ENCODE peak calls at places on chromosomes 1 and 21, in seven cellular contexts. U is CD4-positive, alpha-beta memory T cell; Q is AG09309; X is Ammon's horn; S is RPMI8226; R is CD8-positive, alpha-beta T cell; D is GM04504. E is an unnamed sample.

GRCh38 chr1:29368936-29369932 is 132.9 kb downstream of the PTPRU start:
- DNase-seq in X (no peak), Q (no peak), S (no peak), R (no peak), D (no peak), U (no peak), E (no peak)

GRCh38 chr1:209862598-209863498 is 35.1 kb downstream of the UTP25 start:
- DNase-seq in D (no peak), X (no peak), S (no peak), U (no peak), Q (no peak), R (no peak), E (no peak)

GRCh38 chr1:22428672-22429071 is 23.0 kb upstream of the ZBTB40 start:
- DNase-seq in D (peak; percentile 27), S (peak; percentile 82), Q (no peak), R (no peak), X (no peak), U (peak; percentile 58), E (no peak)

GRCh38 chr1:1597275-1597930 is 2.5 kb downstream of the FNDC10 start:
- DNase-seq in U (no peak), S (peak; percentile 87), D (no peak), R (no peak), X (no peak), Q (no peak), E (no peak)

GRCh38 chr1:206803221-206803730 is 31.0 kb upstream of the IL10 start:
- DNase-seq in Q (no peak), U (peak; percentile 96), R (peak; percentile 62), S (peak; percentile 26), X (no peak), D (no peak), E (peak; percentile 28)

GRCh38 chr21:33278736-33279135 is 12.6 kb downstream of the IL10RB start:
- DNase-seq in S (no peak), U (no peak), X (no peak), R (no peak), Q (no peak), D (no peak), E (no peak)

GRCh38 chr21:24217141-24217540 is 1390.1 kb downstream of the MRPL39 start:
- DNase-seq in D (no peak), Q (no peak), X (no peak), S (no peak), R (no peak), U (no peak), E (no peak)

GRCh38 chr21:45954271-45954670 is 27.3 kb upstream of the COL6A1 start:
- DNase-seq in X (no peak), R (no peak), D (peak; percentile 53), U (no peak), Q (peak; percentile 42), S (no peak), E (no peak)

GRCh38 chr1:224333309-224333926 is 3.4 kb upstream of the NVL start:
- DNase-seq in R (peak; percentile 9), X (peak; percentile 73), D (no peak), U (no peak), S (peak; percentile 71), Q (no peak), E (no peak)

GRCh38 chr1:208029381-208030319 is 118.7 kb upstream of the CD34 start:
- DNase-seq in X (no peak), R (no peak), Q (no peak), D (no peak), U (no peak), S (no peak), E (no peak)

GRCh38 chr1:97174039-97174704 is 452.6 kb downstream of the PTBP2 start:
- DNase-seq in S (no peak), U (no peak), Q (no peak), R (no peak), X (no peak), D (no peak), E (no peak)

GRCh38 chr1:94622757-94623156 is 81.2 kb upstream of the F3 start:
- DNase-seq in X (no peak), Q (no peak), S (no peak), D (no peak), U (no peak), R (no peak), E (no peak)

GRCh38 chr21:42097860-42098259 is 26.7 kb downstream of the UMODL1 start:
- DNase-seq in Q (peak; percentile 97), U (no peak), S (peak; percentile 55), R (no peak), X (no peak), D (peak; percentile 96), E (peak; percentile 51)

GRCh38 chr1:192539450-192540132 is 36.0 kb upstream of the RGS1 start:
- DNase-seq in D (peak; percentile 95), Q (peak; percentile 88), X (no peak), R (no peak), S (no peak), U (no peak), E (no peak)

GRCh38 chr1:27348861-27349783 is 7.3 kb downstream of the SYTL1 start:
- DNase-seq in R (no peak), Q (no peak), X (no peak), U (no peak), S (peak; percentile 90), D (no peak), E (peak; percentile 88)

GRCh38 chr1:200558866-200559459 is 61.6 kb downstream of the KIF14 start:
- DNase-seq in R (no peak), X (peak; percentile 68), S (peak; percentile 48), U (no peak), Q (peak; percentile 28), D (peak; percentile 12), E (no peak)

GRCh38 chr1:61005572-61006386 is 76.6 kb upstream of the NFIA start:
- DNase-seq in Q (no peak), S (peak; percentile 52), D (no peak), R (no peak), X (peak; percentile 30), U (no peak), E (no peak)

E was measured in stomach.